ENCODE peak calls at places on chromosomes 12 and 14, in ten cellular contexts. C is ovary, W is right lobe of liver, V is GM20000, O is activated B cell treated with CpG ODN at 0.5 μM for 24 hours, Y is BE2C, L is GM10248, M is endothelial cell, X is adrenal gland, U is osteocyte. P is an unnamed sample.
A peak's percentile ranks its signal among the peaks of the same experiment; 100 is the strongest.

GRCh38 chr12:60148109-60148508 is 552.3 kb downstream of the SLC16A7 start:
- DNase-seq in C (no peak), O (no peak), M (no peak), X (no peak), U (no peak), Y (no peak), L (no peak), V (no peak), W (no peak), P (no peak)

GRCh38 chr12:40762072-40762471 is 69.8 kb downstream of the CNTN1 start:
- DNase-seq in L (no peak), W (no peak), U (no peak), X (no peak), M (no peak), V (no peak), Y (no peak), C (no peak), O (no peak), P (no peak)

GRCh38 chr12:19778111-19778688 is 338.9 kb downstream of the AEBP2 start:
- DNase-seq in X (no peak), V (no peak), L (no peak), M (no peak), O (no peak), U (no peak), Y (no peak), C (no peak), W (no peak), P (no peak)

GRCh38 chr14:100899841-100900771 is 3.4 kb downstream of the RTL1 start:
- DNase-seq in C (peak; percentile 27), V (no peak), U (no peak), Y (peak; percentile 32), M (peak; percentile 50), X (peak; percentile 35), W (peak; percentile 10), O (no peak), L (no peak), P (peak; percentile 60)

GRCh38 chr14:22482782-22483553 is 106.1 kb downstream of the DAD1 start:
- DNase-seq in L (no peak), O (no peak), X (no peak), Y (no peak), U (no peak), W (no peak), C (no peak), V (no peak), M (no peak), P (no peak)

GRCh38 chr12:77120695-77121094 is 55.3 kb upstream of the E2F7 start:
- DNase-seq in X (no peak), C (no peak), U (no peak), V (no peak), W (no peak), L (no peak), Y (no peak), M (no peak), O (no peak), P (no peak)

GRCh38 chr14:71728386-71728785 is 203.8 kb upstream of the RGS6 start:
- DNase-seq in V (no peak), L (no peak), X (no peak), W (no peak), C (no peak), Y (no peak), M (no peak), U (no peak), O (no peak), P (no peak)

GRCh38 chr12:16913832-16914490 is 308.0 kb upstream of the LMO3 start:
- DNase-seq in O (no peak), V (no peak), X (no peak), M (no peak), C (no peak), U (no peak), L (no peak), W (no peak), Y (no peak), P (no peak)

GRCh38 chr12:52060498-52061177 is 9.1 kb upstream of the ATG101 start:
- DNase-seq in C (no peak), M (no peak), W (no peak), Y (no peak), X (no peak), L (no peak), O (no peak), U (no peak), V (no peak), P (peak; percentile 45)

GRCh38 chr12:20028033-20028432 is 340.3 kb upstream of the PDE3A start:
- DNase-seq in U (no peak), L (no peak), C (no peak), O (no peak), M (no peak), Y (no peak), X (no peak), W (no peak), V (peak; percentile 14), P (no peak)

GRCh38 chr12:111578276-111578970 is 20.7 kb downstream of the ATXN2 start:
- DNase-seq in O (no peak), Y (no peak), L (peak; percentile 31), V (peak; percentile 16), M (no peak), W (no peak), U (no peak), C (no peak), X (no peak), P (no peak)

GRCh38 chr12:109797905-109798669 is 35.1 kb downstream of the TRPV4 start:
- DNase-seq in X (no peak), M (peak; percentile 43), U (no peak), W (no peak), O (no peak), V (no peak), C (no peak), Y (no peak), L (no peak), P (peak; percentile 67)

GRCh38 chr14:77040995-77041744 is 12.7 kb upstream of the IRF2BPL start:
- DNase-seq in O (no peak), W (no peak), X (no peak), V (no peak), U (no peak), C (no peak), Y (no peak), M (no peak), L (no peak), P (no peak)

GRCh38 chr12:103924761-103925641 is 5.2 kb upstream of the HSP90B1 start:
- DNase-seq in O (peak; percentile 22), M (no peak), L (peak; percentile 60), X (no peak), W (no peak), C (no peak), U (no peak), Y (peak; percentile 18), V (peak; percentile 57), P (no peak)
- TF ChIP-seq CTCF in O (no peak), M (no peak), L (no peak), X (no peak), W (no peak), C (no peak), U (no peak), Y (no peak), V (no peak), P (no peak)

GRCh38 chr12:66832997-66833396 is 154.1 kb upstream of the GRIP1 start:
- DNase-seq in O (no peak), V (no peak), W (no peak), Y (no peak), L (no peak), M (no peak), C (no peak), X (no peak), U (no peak), P (no peak)
- TF ChIP-seq CTCF in O (no peak), V (no peak), W (no peak), Y (no peak), L (no peak), M (no peak), C (no peak), X (no peak), U (no peak), P (no peak)

GRCh38 chr14:104871656-104872468 is 6.8 kb downstream of the CEP170B start:
- DNase-seq in O (no peak), X (no peak), U (no peak), L (no peak), C (no peak), Y (peak; percentile 12), M (no peak), W (no peak), V (no peak), P (no peak)

GRCh38 chr14:104869669-104870367 is 4.8 kb downstream of the CEP170B start:
- DNase-seq in M (no peak), Y (no peak), C (no peak), O (no peak), W (no peak), U (no peak), L (no peak), V (no peak), X (no peak), P (no peak)

GRCh38 chr14:104871145-104871655 is 6.1 kb downstream of the CEP170B start:
- DNase-seq in W (peak; percentile 17), V (no peak), X (no peak), C (peak; percentile 21), L (no peak), U (no peak), M (no peak), Y (no peak), O (no peak), P (no peak)

GRCh38 chr14:104868811-104869572 is 3.9 kb downstream of the CEP170B start:
- DNase-seq in W (no peak), U (no peak), L (no peak), O (no peak), C (no peak), V (no peak), M (no peak), Y (no peak), X (no peak), P (no peak)

GRCh38 chr14:104870368-104871144 is 5.5 kb downstream of the CEP170B start:
- DNase-seq in U (no peak), X (no peak), Y (peak; percentile 76), V (no peak), C (peak; percentile 26), M (peak; percentile 66), W (peak; percentile 41), L (no peak), O (peak; percentile 44), P (peak; percentile 81)
- TF ChIP-seq CTCF in U (peak; percentile 46), X (peak; percentile 33), Y (peak; percentile 58), V (peak; percentile 48), C (no peak), M (no peak), W (peak; percentile 16), L (peak; percentile 35), O (no peak), P (peak; percentile 63)

GRCh38 chr12:124399622-124400021 is 104.7 kb downstream of the RFLNA start:
- DNase-seq in Y (peak; percentile 56), U (no peak), X (peak; percentile 57), C (peak; percentile 62), L (peak; percentile 71), W (no peak), O (peak; percentile 26), M (peak; percentile 61), V (peak; percentile 77), P (peak; percentile 76)
- TF ChIP-seq CTCF in Y (peak; percentile 71), U (peak; percentile 69), X (peak; percentile 70), C (peak; percentile 22), L (peak; percentile 43), W (peak; percentile 54), O (no peak), M (peak; percentile 77), V (peak; percentile 42), P (peak; percentile 55)

GRCh38 chr12:103751171-103751570 is 89.9 kb downstream of the NT5DC3 start:
- DNase-seq in V (no peak), M (peak; percentile 18), L (no peak), C (no peak), X (no peak), O (no peak), U (no peak), W (no peak), Y (no peak), P (no peak)
- TF ChIP-seq CTCF in V (no peak), M (peak; percentile 45), L (no peak), C (no peak), X (no peak), O (no peak), U (no peak), W (no peak), Y (peak; percentile 40), P (peak; percentile 13)